ENCODE peak calls at places on chromosomes 4 and X, in seven cellular contexts. C, U, K, G, A, T and F are unnamed samples.

GRCh38 chr4:126992910-126993309 is 639.8 kb upstream of the INTU start:
- DNase-seq in G (no peak), T (no peak), U (no peak), K (no peak), A (no peak), C (no peak), F (no peak)

GRCh38 chr4:25031077-25031606 is 396 bp upstream of the LGI2 start:
- DNase-seq in C (no peak), U (no peak), A (peak; percentile 64), G (peak; percentile 18), K (no peak), T (no peak), F (no peak)

GRCh38 chrX:39196192-39197102 is 395.2 kb downstream of the MID1IP1 start:
- DNase-seq in T (no peak), G (peak; percentile 16), K (no peak), U (peak; percentile 79), C (peak; percentile 0), A (no peak), F (no peak)

GRCh38 chrX:115553171-115553570 is 7.8 kb upstream of the PLS3 start:
- DNase-seq in A (no peak), G (no peak), T (no peak), U (no peak), K (no peak), C (no peak), F (no peak)

GRCh38 chr4:107603430-107603829 is 116.6 kb downstream of the PAPSS1 start:
- DNase-seq in T (no peak), U (no peak), K (no peak), A (no peak), C (no peak), G (no peak), F (no peak)

GRCh38 chrX:274904-275475 is 6.2 kb upstream of the PLCXD1 start:
- DNase-seq in T (peak; percentile 57), A (no peak), U (peak; percentile 54), K (no peak), G (no peak), C (no peak), F (no peak)

GRCh38 chr4:4981427-4981826 is 37.8 kb downstream of the CYTL1 start:
- DNase-seq in A (no peak), K (no peak), G (peak; percentile 94), U (no peak), T (no peak), C (no peak), F (no peak)

GRCh38 chrX:69627744-69628143 is 11.8 kb downstream of the EDA start:
- DNase-seq in K (no peak), C (no peak), G (no peak), T (no peak), U (no peak), A (no peak), F (no peak)

GRCh38 chrX:152641996-152642395 is 4.3 kb downstream of the GABRQ start:
- DNase-seq in U (no peak), G (peak; percentile 6), A (no peak), C (no peak), K (peak; percentile 5), T (no peak), F (no peak)

GRCh38 chr4:85741421-85741820 is 266.5 kb downstream of the ARHGAP24 start:
- DNase-seq in K (no peak), U (no peak), G (no peak), A (no peak), C (no peak), T (no peak), F (no peak)

GRCh38 chr4:66681962-66682361 is 863.3 kb downstream of the CENPC start:
- DNase-seq in U (no peak), C (no peak), K (no peak), G (peak; percentile 71), T (no peak), A (no peak), F (no peak)

GRCh38 chr4:153780221-153780620 is 8.7 kb downstream of the SFRP2 start:
- DNase-seq in A (no peak), G (no peak), C (no peak), K (no peak), U (no peak), T (no peak), F (no peak)

GRCh38 chr4:134777626-134778025 is 576.0 kb upstream of the PABPC4L start:
- DNase-seq in C (no peak), G (no peak), T (no peak), U (no peak), K (no peak), A (no peak), F (no peak)